ENCODE peak calls at places on chromosomes 2 and 18, in ten cellular contexts. J is GM12878, W is prostate gland, T is HCT116, B is GM23338, V is spleen, H is stomach, G is sigmoid colon, D is suprapubic skin, F is SK-N-SH. S is an unnamed sample.

GRCh38 chr18:62555135-62555534 is 32.3 kb downstream of the ZCCHC2 start:
- DNase-seq in J (no peak), W (no peak), T (no peak), B (no peak), V (no peak), H (no peak), G (no peak), D (no peak), F (no peak), S (no peak)

GRCh38 chr18:35619941-35620340 is 38.4 kb downstream of the GALNT1 start:
- DNase-seq in J (no peak), W (no peak), T (no peak), B (no peak), V (no peak), H (no peak), G (no peak), D (no peak), F (no peak), S (no peak)

GRCh38 chr2:241730679-241731293 is 3.6 kb upstream of the D2HGDH start:
- DNase-seq in J (no peak), W (no peak), T (no peak), B (no peak), V (no peak), H (no peak), G (no peak), D (no peak), F (no peak), S (peak)

GRCh38 chr18:65725421-65726050 is 25.3 kb upstream of the CDH7 start:
- DNase-seq in J (no peak), W (peak), T (no peak), B (peak), V (no peak), H (no peak), G (no peak), D (no peak), F (peak), S (no peak)

GRCh38 chr2:223108376-223109100 is 56.5 kb downstream of the KCNE4 start:
- DNase-seq in J (no peak), W (no peak), T (no peak), B (no peak), V (no peak), H (no peak), G (no peak), D (no peak), F (no peak), S (no peak)

GRCh38 chr18:78827141-78827540 is 152.5 kb upstream of the SALL3 start:
- DNase-seq in J (no peak), W (no peak), T (no peak), B (no peak), V (no peak), H (no peak), G (no peak), D (no peak), F (no peak), S (no peak)

GRCh38 chr18:33210575-33211189 is 229.8 kb downstream of the CCDC178 start:
- DNase-seq in J (no peak), W (no peak), T (no peak), B (peak), V (no peak), H (no peak), G (no peak), D (no peak), F (peak), S (peak)

GRCh38 chr18:57440331-57441101 is 5.3 kb downstream of the ONECUT2 start:
- DNase-seq in J (no peak), W (no peak), T (no peak), B (peak), V (no peak), H (no peak), G (no peak), D (no peak), F (no peak), S (no peak)

GRCh38 chr2:75516378-75517122 is 44.2 kb downstream of the EVA1A start:
- DNase-seq in J (peak), W (no peak), T (no peak), B (no peak), V (no peak), H (no peak), G (no peak), D (no peak), F (no peak), S (no peak)

GRCh38 chr18:63031439-63031838 is 288.1 kb downstream of the BCL2 start:
- DNase-seq in J (no peak), W (no peak), T (no peak), B (no peak), V (no peak), H (no peak), G (no peak), D (no peak), F (no peak), S (no peak)

GRCh38 chr2:60512641-60513040 is 40.8 kb downstream of the BCL11A start:
- DNase-seq in J (no peak), W (peak), T (no peak), B (no peak), V (no peak), H (no peak), G (no peak), D (no peak), F (no peak), S (no peak)

GRCh38 chr2:207283356-207283755 is 117.6 kb upstream of the KLF7 start:
- DNase-seq in J (no peak), W (no peak), T (no peak), B (no peak), V (peak), H (no peak), G (peak), D (no peak), F (no peak), S (peak)

GRCh38 chr2:101812226-101812625 is 114.7 kb downstream of the MAP4K4 start:
- DNase-seq in J (no peak), W (no peak), T (no peak), B (no peak), V (no peak), H (no peak), G (no peak), D (no peak), F (no peak), S (no peak)

GRCh38 chr18:48589797-48590519 is 51.1 kb downstream of the CTIF start:
- DNase-seq in J (no peak), W (no peak), T (no peak), B (no peak), V (peak), H (peak), G (peak), D (no peak), F (peak), S (no peak)

GRCh38 chr2:80454628-80455027 is 150.1 kb upstream of the LRRTM1 start:
- DNase-seq in J (no peak), W (no peak), T (no peak), B (no peak), V (peak), H (no peak), G (no peak), D (no peak), F (peak), S (no peak)

GRCh38 chr2:68796306-68796905 is 61.8 kb downstream of the ARHGAP25 start:
- DNase-seq in J (no peak), W (no peak), T (no peak), B (no peak), V (no peak), H (no peak), G (no peak), D (no peak), F (no peak), S (peak)

GRCh38 chr2:100603945-100604633 is 41.3 kb downstream of the PDCL3 start:
- DNase-seq in J (no peak), W (no peak), T (no peak), B (peak), V (no peak), H (no peak), G (no peak), D (no peak), F (no peak), S (no peak)

GRCh38 chr2:235113854-235114253 is 162.0 kb downstream of the SH3BP4 start:
- DNase-seq in J (no peak), W (no peak), T (no peak), B (peak), V (no peak), H (no peak), G (no peak), D (no peak), F (no peak), S (no peak)

GRCh38 chr2:240560084-240560479 is at the start of gene DUSP28:
- DNase-seq in J (peak), W (peak), T (peak), B (peak), V (peak), H (peak), G (peak), D (peak), F (peak), S (peak)

GRCh38 chr2:217010173-217010572 is 150.3 kb upstream of the TNP1 start:
- DNase-seq in J (no peak), W (no peak), T (no peak), B (no peak), V (no peak), H (no peak), G (no peak), D (no peak), F (no peak), S (no peak)

GRCh38 chr2:198880421-198880820 is 577.3 kb downstream of the SATB2 start:
- DNase-seq in J (no peak), W (no peak), T (no peak), B (no peak), V (no peak), H (no peak), G (no peak), D (no peak), F (no peak), S (no peak)

GRCh38 chr2:189104926-189105325 is 74.6 kb downstream of the COL5A2 start:
- DNase-seq in J (no peak), W (no peak), T (no peak), B (no peak), V (no peak), H (no peak), G (no peak), D (no peak), F (no peak), S (no peak)

GRCh38 chr2:218406949-218407703 is 7.5 kb downstream of the CTDSP1 start:
- DNase-seq in J (peak), W (peak), T (no peak), B (no peak), V (peak), H (peak), G (peak), D (peak), F (peak), S (no peak)
- TF ChIP-seq POLR2AphosphoS5 in J (no peak), W (peak), T (no peak), B (peak), V (no peak), H (peak), G (peak), D (peak), F (no peak), S (peak)

DNA sequence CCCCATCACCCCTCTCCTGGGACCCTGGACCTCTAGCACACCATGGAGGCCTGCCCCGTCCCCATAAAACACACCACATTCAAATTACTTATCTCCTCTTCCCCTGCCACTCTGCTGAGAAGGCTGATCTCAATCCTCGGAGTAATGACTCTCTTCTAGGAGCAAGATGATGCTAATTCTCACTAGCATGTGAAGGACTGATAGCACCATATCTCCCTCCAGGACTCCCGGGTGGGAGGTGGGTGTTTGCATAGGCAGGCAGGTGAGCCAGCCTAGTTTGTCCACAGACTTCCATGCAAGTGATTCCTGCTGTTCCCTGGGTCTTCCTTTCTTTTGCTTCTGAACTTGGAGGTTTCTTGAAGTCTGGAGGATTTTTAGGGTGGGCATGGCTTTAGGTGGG is 40.5 kb downstream of the HPCAL1 start:
- DNase-seq in J (no peak), W (no peak), T (no peak), B (no peak), V (peak), H (no peak), G (no peak), D (no peak), F (no peak), S (no peak)
- H3K4me3 ChIP-seq in J (no peak), W (no peak), T (no peak), B (no peak), V (no peak), H (no peak), G (no peak), D (no peak), F (no peak), S (no peak)

GRCh38 chr2:201432038-201432437 is 19.2 kb downstream of the TRAK2 start:
- DNase-seq in J (no peak), W (no peak), T (no peak), B (no peak), V (no peak), H (no peak), G (no peak), D (no peak), F (no peak), S (no peak)
- H3K27ac ChIP-seq in J (no peak), W (peak), T (no peak), B (no peak), V (peak), H (peak), G (peak), D (no peak), F (peak), S (no peak)

DNA sequence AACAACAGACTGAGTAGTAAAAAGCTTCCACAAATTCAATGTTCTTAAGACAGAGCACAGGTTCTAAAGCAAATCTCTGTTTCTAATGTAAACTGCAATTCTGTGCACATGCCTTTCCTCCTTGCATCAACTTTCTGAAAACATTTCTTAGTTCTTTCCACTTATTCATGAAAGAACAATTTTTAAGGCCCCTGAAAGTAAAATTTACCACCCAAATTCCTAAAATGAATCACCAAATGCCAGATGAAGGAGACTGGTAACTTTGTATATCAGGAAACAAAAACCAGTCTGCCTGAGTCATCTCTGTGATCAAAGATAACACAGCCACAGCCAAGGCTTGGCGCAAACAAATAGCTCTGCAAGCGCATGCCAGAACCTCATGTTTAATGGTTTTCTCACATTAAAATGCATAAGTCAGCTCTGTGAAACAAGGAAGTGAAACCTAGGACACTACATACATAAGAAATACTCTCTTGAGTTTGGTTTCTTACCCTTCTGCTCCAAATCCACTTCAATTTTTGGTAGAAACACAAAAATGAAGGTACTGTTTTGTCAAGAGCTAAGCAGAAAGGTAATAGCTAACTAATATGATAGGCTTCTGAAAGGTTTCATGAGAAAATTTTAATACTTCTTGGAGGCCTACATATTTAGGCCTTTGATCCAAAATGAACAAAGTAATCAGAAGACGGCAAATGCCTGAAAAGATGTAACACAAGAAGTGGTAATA is 169.4 kb downstream of the THADA start:
- DNase-seq in J (peak), W (peak), T (peak), B (no peak), V (peak), H (peak), G (peak), D (peak), F (peak), S (peak)
- TF ChIP-seq POLR2AphosphoS5 in J (no peak), W (peak), T (peak), B (no peak), V (no peak), H (peak), G (peak), D (peak), F (peak), S (no peak)

GRCh38 chr2:5609191-5609590 is 83.0 kb upstream of the SOX11 start:
- DNase-seq in J (no peak), W (no peak), T (no peak), B (peak), V (no peak), H (no peak), G (no peak), D (no peak), F (peak), S (no peak)
- H3K4me3 ChIP-seq in J (no peak), W (no peak), T (no peak), B (no peak), V (no peak), H (no peak), G (no peak), D (no peak), F (no peak), S (no peak)

GRCh38 chr18:46622999-46623398 is 34.0 kb downstream of the LOXHD1 start:
- DNase-seq in J (peak), W (no peak), T (no peak), B (no peak), V (no peak), H (no peak), G (no peak), D (no peak), F (peak), S (no peak)

GRCh38 chr18:46621111-46621766 is 35.8 kb downstream of the LOXHD1 start:
- DNase-seq in J (no peak), W (peak), T (no peak), B (no peak), V (no peak), H (no peak), G (no peak), D (no peak), F (no peak), S (no peak)

GRCh38 chr18:46621871-46622270 is 35.1 kb downstream of the LOXHD1 start:
- DNase-seq in J (no peak), W (no peak), T (no peak), B (no peak), V (no peak), H (no peak), G (no peak), D (no peak), F (no peak), S (no peak)

GRCh38 chr18:46622451-46622850 is 34.6 kb downstream of the LOXHD1 start:
- DNase-seq in J (no peak), W (no peak), T (no peak), B (no peak), V (no peak), H (no peak), G (no peak), D (no peak), F (no peak), S (no peak)

DNA sequence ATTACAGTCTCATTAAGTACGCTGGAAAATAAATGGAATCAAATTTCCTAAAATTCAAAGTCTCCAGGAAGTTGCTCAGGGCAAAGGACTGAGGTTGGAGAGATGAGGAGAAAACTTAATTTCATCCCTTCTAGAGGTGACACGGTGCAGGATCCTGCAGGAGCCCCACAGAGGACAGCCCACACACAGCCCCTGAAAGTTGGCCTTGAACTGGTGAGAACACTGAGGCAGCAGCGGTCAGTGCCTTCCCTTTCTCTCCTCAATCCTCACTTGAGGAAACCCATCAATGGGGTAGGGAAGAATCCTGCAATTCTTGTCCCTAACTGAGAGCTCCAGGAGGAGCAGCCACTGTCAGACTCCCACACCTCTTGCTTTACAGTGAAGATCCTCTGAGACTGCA is 37.5 kb downstream of the LOXHD1 start:
- DNase-seq in J (no peak), W (no peak), T (no peak), B (no peak), V (no peak), H (no peak), G (no peak), D (no peak), F (no peak), S (no peak)
- H3K27ac ChIP-seq in J (no peak), W (no peak), T (no peak), B (no peak), V (no peak), H (no peak), G (no peak), D (no peak), F (no peak), S (no peak)

GRCh38 chr2:62014102-62014501 is 108.6 kb downstream of the COMMD1 start:
- DNase-seq in J (no peak), W (peak), T (no peak), B (peak), V (no peak), H (peak), G (peak), D (no peak), F (peak), S (peak)
- TF ChIP-seq POLR2AphosphoS5 in J (no peak), W (peak), T (no peak), B (no peak), V (no peak), H (peak), G (peak), D (no peak), F (no peak), S (no peak)

S was measured in HL-60.